ENCODE peak calls at places on chromosomes 16 and 17, in nine cellular contexts. K is CD4-positive, alpha-beta T cell; N is T-helper 2 cell; T is neuronal stem cell; C is 8988T; Z is activated T-helper 2 cell treated with anti-CD3 and anti-CD28 coated beads, Interferon-gamma antibody, Interleukin-2, Interleukin-4, amounts not matched to agents 10 μg/mL and 5 μg/mL and 100 μg/mL, durations not matched to agents 14 hours and 24 hours and 36 hours; P is activated CD8-positive, alpha-beta memory T cell treated with anti-CD3 and anti-CD28 coated beads for 4 hours; L is kidney; D is T-helper 17 cell. X is an unnamed sample.

GRCh38 chr17:58250344-58251011 is 12.1 kb downstream of the LPO start:
- DNase-seq in P (no peak), N (no peak), Z (no peak), D (no peak), T (no peak), C (no peak), K (no peak), L (no peak), X (no peak)

GRCh38 chr17:57938061-57938502 is 17.1 kb downstream of the CUEDC1 start:
- DNase-seq in D (no peak), Z (no peak), N (no peak), C (no peak), K (no peak), L (no peak), T (no peak), P (no peak), X (no peak)

GRCh38 chr17:59853168-59853918 is 39.4 kb downstream of the TUBD1 start:
- DNase-seq in C (peak; percentile 27), P (no peak), L (peak; percentile 71), K (peak; percentile 72), D (peak; percentile 34), T (no peak), N (no peak), Z (peak; percentile 48), X (no peak)

GRCh38 chr17:65550075-65550635 is 11.3 kb downstream of the AXIN2 start:
- DNase-seq in T (peak; percentile 65), P (no peak), D (no peak), L (peak; percentile 32), C (no peak), Z (no peak), K (no peak), N (no peak), X (no peak)

GRCh38 chr17:81518113-81518784 is 5.7 kb upstream of the ACTG1 start:
- DNase-seq in K (no peak), N (no peak), L (peak; percentile 75), P (no peak), C (no peak), Z (no peak), D (no peak), T (no peak), X (no peak)

GRCh38 chr16:11198817-11199216 is 57.2 kb downstream of the SOCS1 start:
- DNase-seq in P (no peak), C (no peak), L (no peak), T (no peak), Z (no peak), N (no peak), K (no peak), D (no peak), X (no peak)

GRCh38 chr17:41527076-41528023 is 758 bp downstream of the KRT19 start:
- DNase-seq in Z (no peak), N (no peak), L (peak; percentile 83), D (no peak), T (peak; percentile 26), K (no peak), C (no peak), P (no peak), X (no peak)

GRCh38 chr17:2929881-2930533 is 133.4 kb downstream of the OR1D5 start:
- DNase-seq in Z (no peak), N (no peak), P (no peak), K (no peak), L (no peak), D (no peak), T (peak; percentile 64), C (peak; percentile 67), X (no peak)

GRCh38 chr17:72294487-72294893 is 173.7 kb downstream of the SOX9 start:
- DNase-seq in D (no peak), C (no peak), T (no peak), K (no peak), L (no peak), Z (no peak), N (no peak), P (no peak), X (no peak)

GRCh38 chr16:48451323-48451722 is 66.1 kb upstream of the SIAH1 start:
- DNase-seq in P (no peak), C (no peak), D (no peak), Z (no peak), K (no peak), T (no peak), N (no peak), L (no peak), X (no peak)

GRCh38 chr16:12896562-12896961 is 4.8 kb upstream of the SHISA9 start:
- DNase-seq in L (no peak), P (no peak), T (peak; percentile 59), C (no peak), D (no peak), Z (no peak), K (no peak), N (no peak), X (no peak)